ENCODE peak calls at places on chromosomes 4 and X, in six cellular contexts. F is AG08395; E is NCI-H1105; O is stimulated activated CD4-positive, alpha-beta T cell treated with anti-CD3 and anti-CD28 coated beads, TNF-alpha, amount 100 ng/mL, for 48 hours; I is HFF-Myc; L is fibroblast of villous mesenchyme. S is an unnamed sample.

GRCh38 chrX:2642146-2642545 is 48.9 kb upstream of the CD99 start:
- DNase-seq in E (no peak), L (no peak), F (no peak), O (no peak), I (no peak), S (no peak)

GRCh38 chr4:859496-859895 is 33.6 kb upstream of the CPLX1 start:
- DNase-seq in L (no peak), F (no peak), O (no peak), I (no peak), E (no peak), S (no peak)

GRCh38 chr4:185203380-185204237 is at the start of gene CFAP97:
- DNase-seq in I (no peak), F (peak; percentile 92), E (peak; percentile 45), L (peak; percentile 91), O (peak; percentile 59), S (peak; percentile 82)

GRCh38 chr4:73620115-73620792 is at the start of gene RASSF6:
- DNase-seq in I (no peak), L (no peak), F (no peak), E (peak; percentile 45), O (no peak), S (no peak)

GRCh38 chr4:77152421-77152820 is 4.6 kb upstream of the CCNG2 start:
- DNase-seq in F (no peak), I (no peak), E (no peak), L (peak; percentile 49), O (no peak), S (no peak)

GRCh38 chr4:180449395-180449956 is 1793.7 kb upstream of the TENM3 start:
- DNase-seq in E (peak; percentile 18), L (no peak), F (no peak), I (no peak), O (no peak), S (peak; percentile 7)

GRCh38 chr4:140097572-140097971 is 56.4 kb downstream of the MAML3 start:
- DNase-seq in F (no peak), L (no peak), O (no peak), I (no peak), E (no peak), S (no peak)

GRCh38 chr4:6538586-6538985 is 36.4 kb upstream of the MAN2B2 start:
- DNase-seq in F (no peak), E (peak; percentile 23), O (no peak), L (no peak), I (no peak), S (no peak)

GRCh38 chr4:129138762-129139496 is 43.0 kb downstream of the C4orf33 start:
- DNase-seq in I (no peak), F (no peak), L (no peak), O (no peak), E (no peak), S (no peak)

GRCh38 chr4:3445829-3446545 is 4.2 kb downstream of the HGFAC start:
- DNase-seq in L (no peak), I (no peak), F (no peak), E (no peak), O (no peak), S (no peak)

GRCh38 chr4:116229420-116229819 is 856.0 kb downstream of the TRAM1L1 start:
- DNase-seq in L (no peak), F (no peak), I (no peak), O (no peak), E (no peak), S (no peak)

GRCh38 chr4:79025170-79025569 is 85.9 kb upstream of the PAQR3 start:
- DNase-seq in I (no peak), E (no peak), L (no peak), F (no peak), O (no peak), S (no peak)

GRCh38 chrX:1734806-1735205 is 119.9 kb downstream of the ASMT start:
- DNase-seq in O (no peak), L (no peak), F (no peak), I (no peak), E (no peak), S (no peak)

GRCh38 chr4:81198151-81198550 is 16.9 kb downstream of the PRKG2 start:
- DNase-seq in E (peak; percentile 44), L (no peak), F (no peak), O (no peak), I (no peak), S (no peak)

GRCh38 chr4:109315341-109315740 is 12.9 kb upstream of the COL25A1 start:
- DNase-seq in L (no peak), F (no peak), O (no peak), E (no peak), I (no peak), S (no peak)

GRCh38 chr4:146333187-146333894 is 119.0 kb downstream of the REELD1 start:
- DNase-seq in O (no peak), F (peak; percentile 65), I (peak; percentile 41), E (no peak), L (peak; percentile 91), S (peak; percentile 17)

GRCh38 chr4:92163348-92163747 is 140.4 kb upstream of the GRID2 start:
- DNase-seq in F (no peak), I (no peak), E (no peak), L (no peak), O (no peak), S (no peak)

GRCh38 chrX:71637848-71638247 is 19.5 kb upstream of the CXCR3 start:
- DNase-seq in F (peak; percentile 46), E (no peak), O (no peak), L (peak; percentile 38), I (no peak), S (peak; percentile 1)

S was measured in amniotic stem cell.